ENCODE peak calls at places on chromosomes 6 and 20, in seven cellular contexts. T, C, G, N, I, Y and Z are unnamed samples.

GRCh38 chr6:170087946-170088348 is 202.9 kb downstream of the DLL1 start:
- DNase-seq in N (no peak), T (no peak), C (no peak), Y (peak; percentile 36), I (peak; percentile 83), G (no peak), Z (no peak)

GRCh38 chr20:5024103-5024502 is 22.8 kb upstream of the SLC23A2 start:
- DNase-seq in N (peak; percentile 22), T (no peak), I (no peak), C (no peak), Y (no peak), G (no peak), Z (no peak)

GRCh38 chr6:66849843-66850242 is 1142.8 kb upstream of the EYS start:
- DNase-seq in Y (no peak), G (no peak), I (no peak), C (no peak), T (no peak), N (no peak), Z (no peak)

GRCh38 chr20:63402178-63402859 is 41.2 kb upstream of the CHRNA4 start:
- DNase-seq in I (no peak), G (no peak), N (no peak), C (no peak), Y (no peak), T (no peak), Z (no peak)

GRCh38 chr6:21278078-21278790 is 315.3 kb upstream of the SOX4 start:
- DNase-seq in I (no peak), N (no peak), Y (no peak), T (no peak), C (peak; percentile 13), G (no peak), Z (no peak)

GRCh38 chr6:161658216-161658615 is 384.4 kb upstream of the AGPAT4 start:
- DNase-seq in T (no peak), G (no peak), Y (no peak), I (no peak), N (no peak), C (no peak), Z (no peak)

GRCh38 chr6:166223091-166223490 is 55.4 kb upstream of the TBXT start:
- DNase-seq in N (no peak), I (no peak), T (no peak), C (no peak), G (no peak), Y (no peak), Z (no peak)

GRCh38 chr6:67639161-67639560 is 995.9 kb upstream of the ADGRB3 start:
- DNase-seq in N (peak; percentile 63), G (peak; percentile 74), I (no peak), T (no peak), Y (no peak), C (no peak), Z (peak; percentile 77)

GRCh38 chr6:154478691-154479090 is 31.8 kb downstream of the CNKSR3 start:
- DNase-seq in N (no peak), T (no peak), G (no peak), Y (no peak), I (no peak), C (no peak), Z (peak; percentile 45)

GRCh38 chr6:3205913-3206312 is 21.5 kb downstream of the TUBB2B start:
- DNase-seq in N (peak; percentile 95), G (peak; percentile 86), T (no peak), I (no peak), C (no peak), Y (no peak), Z (peak; percentile 99)

GRCh38 chr6:43496370-43497128 is 13.6 kb downstream of the LRRC73 start:
- DNase-seq in G (peak; percentile 43), T (no peak), N (peak; percentile 59), C (no peak), I (no peak), Y (no peak), Z (peak; percentile 57)

GRCh38 chr6:90217621-90218496 is 78.8 kb downstream of the BACH2 start:
- DNase-seq in G (no peak), C (peak; percentile 53), Y (peak; percentile 36), I (peak; percentile 64), N (no peak), T (no peak), Z (no peak)

GRCh38 chr6:22906091-22906549 is 336.8 kb downstream of the HDGFL1 start:
- DNase-seq in Y (no peak), G (peak; percentile 59), N (peak; percentile 69), C (no peak), T (no peak), I (no peak), Z (peak; percentile 65)

GRCh38 chr6:167742719-167743303 is 83.9 kb upstream of the AFDN start:
- DNase-seq in I (no peak), T (peak; percentile 0), Y (no peak), N (peak; percentile 29), C (no peak), G (peak; percentile 75), Z (peak; percentile 36)

GRCh38 chr6:134026597-134026996 is 25.8 kb downstream of the SLC2A12 start:
- DNase-seq in T (no peak), C (no peak), I (no peak), Y (no peak), N (peak; percentile 29), G (peak; percentile 5), Z (peak; percentile 68)

GRCh38 chr6:71879016-71879415 is 7.3 kb upstream of the RIMS1 start:
- DNase-seq in N (peak; percentile 4), Y (no peak), I (no peak), C (no peak), T (no peak), G (no peak), Z (peak; percentile 1)

GRCh38 chr6:149545258-149545753 is 537 bp downstream of the PPIL4 start:
- DNase-seq in G (peak; percentile 78), T (no peak), C (peak; percentile 52), N (peak; percentile 77), I (no peak), Y (peak; percentile 36), Z (peak; percentile 86)

GRCh38 chr6:41648070-41648585 is 9.9 kb downstream of the MDFI start:
- DNase-seq in I (no peak), Y (no peak), G (no peak), C (no peak), N (no peak), T (no peak), Z (no peak)

GRCh38 chr6:125188037-125188436 is 34.5 kb downstream of the TPD52L1 start:
- DNase-seq in I (no peak), Y (no peak), N (peak; percentile 73), C (no peak), G (peak; percentile 67), T (no peak), Z (peak; percentile 51)

GRCh38 chr6:107047807-107048206 is 19.8 kb downstream of the MTRES1 start:
- DNase-seq in Y (no peak), I (no peak), T (no peak), N (no peak), G (no peak), C (no peak), Z (no peak)

GRCh38 chr20:13102237-13102636 is 93.5 kb downstream of the SPTLC3 start:
- DNase-seq in I (no peak), C (no peak), T (no peak), Y (no peak), N (no peak), G (no peak), Z (peak; percentile 5)

GRCh38 chr6:46367365-46367764 is 123.9 kb downstream of the RCAN2 start:
- DNase-seq in G (no peak), T (no peak), N (no peak), I (no peak), Y (no peak), C (no peak), Z (no peak)

GRCh38 chr20:38278150-38278549 is 17.6 kb upstream of the KIAA1755 start:
- DNase-seq in T (no peak), Y (no peak), G (no peak), I (no peak), N (no peak), C (no peak), Z (peak; percentile 91)

GRCh38 chr20:2236266-2236665 is 59.5 kb upstream of the TGM3 start:
- DNase-seq in G (peak; percentile 62), I (no peak), C (no peak), T (no peak), Y (no peak), N (peak; percentile 19), Z (no peak)

GRCh38 chr20:44023515-44024371 is 109.1 kb downstream of the TOX2 start:
- DNase-seq in T (no peak), Y (no peak), N (no peak), C (no peak), G (no peak), I (no peak), Z (no peak)

GRCh38 chr20:37519508-37520416 is 1.3 kb upstream of the NNAT start:
- DNase-seq in G (no peak), I (no peak), Y (peak; percentile 19), T (no peak), N (no peak), C (no peak), Z (peak; percentile 76)

GRCh38 chr20:45813489-45813888 is 1.0 kb downstream of the UBE2C start:
- DNase-seq in N (no peak), G (no peak), I (no peak), T (no peak), C (no peak), Y (no peak), Z (no peak)
- H3K4me3 ChIP-seq in N (peak overlapping the region; percentile 87), G (peak overlapping the region; percentile 77), I (no peak overlapping the region), T (peak overlapping the region; percentile 85), C (no peak overlapping the region), Y (no peak overlapping the region), Z (no peak overlapping the region)

GRCh38 chr6:548091-548490 is 108.8 kb downstream of the HUS1B start:
- DNase-seq in I (no peak), C (no peak), T (no peak), G (no peak), Y (no peak), N (no peak), Z (no peak)

GRCh38 chr6:549901-550300 is 107.0 kb downstream of the HUS1B start:
- DNase-seq in G (no peak), Y (no peak), T (no peak), C (no peak), N (no peak), I (no peak), Z (peak; percentile 4)

GRCh38 chr6:551829-552350 is 105.0 kb downstream of the HUS1B start:
- DNase-seq in T (no peak), G (no peak), Y (no peak), C (no peak), N (no peak), I (no peak), Z (no peak)

GRCh38 chr6:548517-548916 is 108.4 kb downstream of the HUS1B start:
- DNase-seq in I (no peak), T (no peak), Y (no peak), N (no peak), G (no peak), C (no peak), Z (no peak)

GRCh38 chr6:551405-551804 is 105.5 kb downstream of the HUS1B start:
- DNase-seq in G (peak; percentile 26), I (no peak), C (no peak), N (peak; percentile 39), T (no peak), Y (no peak), Z (peak; percentile 73)
- TF ChIP-seq CTCF in G (no peak), I (no peak), C (no peak), N (peak; percentile 17), T (no peak), Y (no peak), Z (peak; percentile 53)

GRCh38 chr6:26478985-26479278 is 21.2 kb upstream of the BTN1A1 start:
- DNase-seq in G (no peak), N (no peak), Y (no peak), T (no peak), C (no peak), I (no peak), Z (no peak)
- H3K4me3 ChIP-seq in G (no peak overlapping the region), N (no peak overlapping the region), Y (no peak overlapping the region), T (no peak overlapping the region), C (no peak overlapping the region), I (no peak overlapping the region), Z (no peak overlapping the region)

GRCh38 chr20:53678315-53678989 is 84.8 kb upstream of the ZNF217 start:
- DNase-seq in G (no peak), C (no peak), I (no peak), N (no peak), T (no peak), Y (no peak), Z (peak; percentile 64)
- TF ChIP-seq CTCF in G (peak; percentile 26), C (no peak), I (no peak), N (no peak), T (no peak), Y (no peak), Z (peak; percentile 43)